ENCODE peak calls at places on chromosomes 2 and 18, in five cellular contexts. N, K, B, U and X are unnamed samples.

GRCh38 chr2:238971318-238972145 is 123.6 kb downstream of the TWIST2 start:
- DNase-seq in N (no peak), K (no peak), B (no peak), U (no peak), X (peak; percentile 73)

GRCh38 chr2:84741182-84741822 is 139.6 kb downstream of the TRABD2A start:
- DNase-seq in N (peak; percentile 29), K (no peak), B (no peak), U (peak; percentile 70), X (peak; percentile 23)

GRCh38 chr2:224178085-224178484 is 139.0 kb upstream of the SERPINE2 start:
- DNase-seq in N (peak; percentile 86), K (no peak), B (no peak), U (no peak), X (no peak)

GRCh38 chr18:22170421-22171262 is 1.3 kb downstream of the GATA6 start:
- DNase-seq in N (peak; percentile 58), K (peak; percentile 70), B (peak; percentile 76), U (no peak), X (peak; percentile 29)

GRCh38 chr2:25042321-25043240 is 705 bp downstream of the EFR3B start:
- DNase-seq in N (peak; percentile 16), K (peak; percentile 50), B (peak; percentile 23), U (peak; percentile 13), X (peak; percentile 29)

GRCh38 chr2:190791347-190791982 is 89.2 kb upstream of the GLS start:
- DNase-seq in N (peak; percentile 84), K (no peak), B (peak; percentile 66), U (no peak), X (peak; percentile 29)

GRCh38 chr2:156672569-156673270 is 236.5 kb downstream of the GPD2 start:
- DNase-seq in N (peak; percentile 19), K (no peak), B (no peak), U (no peak), X (no peak)

GRCh38 chr2:24872344-24873115 is 47.5 kb downstream of the ADCY3 start:
- DNase-seq in N (no peak), K (no peak), B (no peak), U (no peak), X (no peak)

GRCh38 chr2:158529379-158530110 is 72.8 kb downstream of the PKP4 start:
- DNase-seq in N (peak; percentile 32), K (no peak), B (no peak), U (no peak), X (no peak)

GRCh38 chr2:133657591-133657990 is 89.3 kb upstream of the NCKAP5 start:
- DNase-seq in N (peak; percentile 4), K (no peak), B (no peak), U (no peak), X (no peak)

GRCh38 chr2:12717191-12717987 is 653 bp downstream of the TRIB2 start:
- DNase-seq in N (peak; percentile 57), K (peak; percentile 76), B (peak; percentile 53), U (peak; percentile 67), X (peak; percentile 62)

GRCh38 chr2:64186698-64187605 is 42.7 kb upstream of the PELI1 start:
- DNase-seq in N (no peak), K (no peak), B (no peak), U (no peak), X (no peak)

GRCh38 chr2:61116302-61116701 is 45.7 kb upstream of the C2orf74 start:
- DNase-seq in N (no peak), K (no peak), B (no peak), U (no peak), X (no peak)

GRCh38 chr2:16725549-16725948 is 59.9 kb upstream of the CYRIA start:
- DNase-seq in N (peak; percentile 44), K (no peak), B (no peak), U (no peak), X (no peak)

GRCh38 chr2:240946654-240947053 is 40.5 kb downstream of the CROCC2 start:
- DNase-seq in N (peak; percentile 10), K (peak; percentile 49), B (no peak), U (no peak), X (no peak)

GRCh38 chr2:215982465-215982875 is 30.9 kb downstream of the MREG start:
- DNase-seq in N (peak; percentile 99), K (no peak), B (no peak), U (peak; percentile 85), X (peak; percentile 92)

GRCh38 chr2:106638043-106638442 is 150.9 kb downstream of the CD8B2 start:
- DNase-seq in N (peak; percentile 22), K (no peak), B (no peak), U (no peak), X (peak; percentile 50)

GRCh38 chr2:39948016-39948719 is 169.1 kb upstream of the THUMPD2 start:
- DNase-seq in N (no peak), K (no peak), B (no peak), U (no peak), X (no peak)

GRCh38 chr2:186135697-186136096 is 350.4 kb upstream of the ZC3H15 start:
- DNase-seq in N (peak; percentile 46), K (no peak), B (no peak), U (no peak), X (peak; percentile 6)

GRCh38 chr2:74708883-74709282 is 54.8 kb downstream of the SEMA4F start:
- DNase-seq in N (peak; percentile 87), K (no peak), B (peak; percentile 13), U (no peak), X (no peak)

GRCh38 chr2:189421644-189422043 is 19.6 kb upstream of the WDR75 start:
- DNase-seq in N (peak; percentile 65), K (no peak), B (no peak), U (no peak), X (peak; percentile 95)

GRCh38 chr2:238945433-238946150 is 97.7 kb downstream of the TWIST2 start:
- DNase-seq in N (peak; percentile 51), K (no peak), B (peak; percentile 36), U (peak; percentile 18), X (peak; percentile 16)

GRCh38 chr18:77055429-77056310 is 76.9 kb downstream of the MBP start:
- DNase-seq in N (no peak), K (peak; percentile 76), B (no peak), U (peak; percentile 59), X (peak; percentile 37)

GRCh38 chr2:40451926-40452605 is at the start of gene SLC8A1:
- DNase-seq in N (peak; percentile 54), K (peak; percentile 55), B (no peak), U (no peak), X (no peak)

GRCh38 chr2:226726546-226726945 is 73.1 kb downstream of the IRS1 start:
- DNase-seq in N (peak; percentile 17), K (no peak), B (no peak), U (no peak), X (peak; percentile 38)

GRCh38 chr2:196963961-196964360 is 37.5 kb upstream of the PGAP1 start:
- DNase-seq in N (peak; percentile 50), K (no peak), B (no peak), U (no peak), X (no peak)

GRCh38 chr2:230868151-230868946 is 3.6 kb downstream of the ITM2C start:
- DNase-seq in N (no peak), K (no peak), B (no peak), U (no peak), X (no peak)

GRCh38 chr2:237556773-237557632 is 9.4 kb upstream of the PRLH start:
- DNase-seq in N (no peak), K (no peak), B (no peak), U (peak; percentile 94), X (no peak)

GRCh38 chr2:151953467-151953866 is 125.2 kb upstream of the ARL5A start:
- DNase-seq in N (no peak), K (no peak), B (no peak), U (no peak), X (no peak)

GRCh38 chr2:190511104-190511503 is 23.4 kb downstream of the NEMP2 start:
- DNase-seq in N (peak; percentile 26), K (no peak), B (no peak), U (no peak), X (peak; percentile 58)